ENCODE peak calls at places on chromosome 17, in four cellular contexts. E is CD8-positive, alpha-beta T cell; W is right cardiac atrium; Q is mesendoderm. H is an unnamed sample.

GRCh38 chr17:596763-597644 is 117.6 kb downstream of the VPS53 start:
- DNase-seq in W (no peak), E (no peak), Q (no peak), H (no peak)

GRCh38 chr17:1779571-1780074 is 17.8 kb downstream of the SERPINF1 start:
- DNase-seq in E (no peak), W (peak; percentile 85), Q (no peak), H (no peak)

GRCh38 chr17:64230551-64231408 is 32.3 kb downstream of the TEX2 start:
- DNase-seq in Q (no peak), W (no peak), E (no peak), H (no peak)

GRCh38 chr17:8918811-8919210 is 46.7 kb downstream of the PIK3R5 start:
- DNase-seq in Q (no peak), E (no peak), W (no peak), H (no peak)

GRCh38 chr17:70699408-70699807 is 530.1 kb downstream of the KCNJ2 start:
- DNase-seq in E (no peak), W (no peak), Q (no peak), H (no peak)

GRCh38 chr17:56592487-56593072 is 919 bp upstream of the NOG start:
- DNase-seq in E (peak; percentile 60), W (peak; percentile 50), Q (peak; percentile 87), H (peak; percentile 19)

GRCh38 chr17:2734939-2735338 is 14.5 kb downstream of the CCDC92B start:
- DNase-seq in E (no peak), Q (no peak), W (no peak), H (no peak)

GRCh38 chr17:82805823-82806222 is 34.0 kb downstream of the ZNF750 start:
- DNase-seq in Q (no peak), E (no peak), W (peak; percentile 12), H (no peak)

GRCh38 chr17:64984776-64985521 is 65.7 kb upstream of the LRRC37A3 start:
- DNase-seq in W (no peak), E (peak; percentile 30), Q (no peak), H (no peak)

GRCh38 chr17:64377769-64378282 is 12.8 kb downstream of the PECAM1 start:
- DNase-seq in Q (no peak), W (no peak), E (no peak), H (no peak)

GRCh38 chr17:75839942-75840778 is 4.0 kb downstream of the UNC13D start:
- DNase-seq in Q (no peak), W (no peak), E (no peak), H (no peak)

GRCh38 chr17:61467416-61468262 is 15.4 kb downstream of the TBX4 start:
- DNase-seq in E (no peak), Q (peak; percentile 78), W (peak; percentile 48), H (no peak)

GRCh38 chr17:68591583-68591982 is 9.6 kb downstream of the FAM20A start:
- DNase-seq in Q (peak; percentile 67), E (no peak), W (peak; percentile 43), H (peak; percentile 68)

GRCh38 chr17:76405967-76406647 is 21.7 kb downstream of the SPHK1 start:
- DNase-seq in Q (no peak), W (peak; percentile 78), E (no peak), H (peak; percentile 67)

GRCh38 chr17:64778367-64779290 is 116.5 kb upstream of the SMURF2 start:
- DNase-seq in E (no peak), Q (peak; percentile 56), W (peak; percentile 35), H (peak; percentile 57)

GRCh38 chr17:80290199-80290598 is 29.5 kb downstream of the RNF213 start:
- DNase-seq in E (no peak), Q (no peak), W (no peak), H (no peak)

GRCh38 chr17:50661795-50662391 is 27.2 kb downstream of the ABCC3 start:
- DNase-seq in W (peak; percentile 50), Q (peak; percentile 97), E (no peak), H (peak; percentile 67)

GRCh38 chr17:68421486-68421885 is 35.8 kb downstream of the WIPI1 start:
- DNase-seq in E (no peak), Q (no peak), W (no peak), H (no peak)

GRCh38 chr17:15263680-15264079 is 1.4 kb downstream of the PMP22 start:
- DNase-seq in W (no peak), Q (no peak), E (no peak), H (no peak)

GRCh38 chr17:55648086-55648485 is 74.6 kb downstream of the TMEM100 start:
- DNase-seq in Q (no peak), W (no peak), E (no peak), H (no peak)

GRCh38 chr17:41932821-41933389 is 2.5 kb downstream of the ODAD4 start:
- DNase-seq in Q (no peak), E (no peak), W (no peak), H (no peak)

GRCh38 chr17:68707032-68707431 is 105.9 kb upstream of the FAM20A start:
- DNase-seq in Q (no peak), E (no peak), W (no peak), H (no peak)

GRCh38 chr17:75471207-75471606 is 14.8 kb downstream of the TMEM94 start:
- DNase-seq in Q (no peak), W (no peak), E (no peak), H (no peak)

GRCh38 chr17:54270499-54270898 is 447.8 kb downstream of the KIF2B start:
- DNase-seq in Q (no peak), W (no peak), E (no peak), H (no peak)

GRCh38 chr17:43713494-43714162 is 45.0 kb downstream of the SOST start:
- DNase-seq in Q (peak; percentile 31), W (peak; percentile 45), E (no peak), H (peak; percentile 31)

GRCh38 chr17:59292174-59292523 is 39.3 kb upstream of the YPEL2 start:
- DNase-seq in E (no peak), W (no peak), Q (no peak), H (no peak)

GRCh38 chr17:66152756-66153155 is 39.2 kb downstream of the CEP112 start:
- DNase-seq in W (no peak), E (no peak), Q (no peak), H (no peak)

DNA sequence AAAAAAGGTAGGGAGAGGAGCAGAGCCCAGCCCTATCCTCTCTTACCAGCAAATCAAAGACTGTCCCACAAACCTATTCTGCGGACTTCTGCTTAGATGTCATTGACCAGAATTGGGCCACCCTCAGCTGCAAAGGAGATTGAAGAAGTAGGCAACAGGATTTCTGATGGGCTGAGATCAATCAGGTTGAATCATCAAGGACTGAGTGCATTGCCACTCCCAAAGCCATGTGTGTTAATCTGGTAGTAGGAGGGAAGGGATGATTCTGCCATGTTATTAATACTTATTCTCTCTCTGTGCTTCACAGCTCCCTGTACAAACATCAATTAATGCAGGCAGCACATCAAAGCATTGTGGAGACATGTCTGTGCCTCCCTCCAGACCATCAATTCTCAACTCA is 11.5 kb downstream of the LRRC3C start:
- DNase-seq in E (no peak), Q (no peak), W (no peak), H (no peak)
- H3K27ac ChIP-seq in E (no peak overlapping the region), Q (no peak overlapping the region), W (no peak overlapping the region), H (no peak overlapping the region)

DNA sequence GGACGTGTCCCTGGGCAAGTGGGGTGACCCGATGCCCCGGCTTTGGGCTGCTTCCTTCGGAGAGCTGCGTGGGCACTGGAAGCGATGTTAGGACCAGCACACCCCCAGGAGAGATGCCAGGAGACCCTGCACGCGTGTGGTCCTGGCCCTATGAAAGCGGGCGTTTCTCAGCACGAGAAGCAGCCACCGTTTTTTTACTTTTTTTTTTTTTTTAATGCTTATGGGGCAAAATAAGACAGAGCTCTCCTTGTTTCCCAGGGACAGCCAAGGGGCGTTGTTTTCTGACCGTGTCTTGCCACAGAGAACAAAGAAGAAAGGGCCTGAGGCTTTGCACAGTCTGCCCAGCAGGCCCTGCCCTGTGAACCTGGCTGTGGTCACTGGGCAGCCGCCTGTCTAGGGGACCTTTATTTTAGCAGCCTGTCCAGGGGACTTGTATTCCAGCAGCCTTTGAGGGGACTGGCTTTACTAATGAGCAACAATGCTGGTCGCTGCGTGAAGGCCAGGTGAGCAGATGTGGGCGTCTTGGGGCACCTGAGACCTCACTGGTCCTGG is 996 bp downstream of the SLC25A10 start:
- DNase-seq in W (no peak), E (no peak), Q (no peak), H (peak; percentile 60)
- H3K27ac ChIP-seq in W (no peak overlapping the region), E (no peak overlapping the region), Q (no peak overlapping the region), H (peak overlapping the region; percentile 81)

GRCh38 chr17:28320215-28321061 is 1.4 kb downstream of the TMEM97 start:
- DNase-seq in E (no peak), W (no peak), Q (no peak), H (no peak)
- H3K27ac ChIP-seq in E (no peak overlapping the region), W (no peak overlapping the region), Q (no peak overlapping the region), H (no peak overlapping the region)

GRCh38 chr17:31597646-31598387 is 206.3 kb downstream of the RAB11FIP4 start:
- DNase-seq in W (no peak), Q (no peak), E (no peak), H (no peak)

GRCh38 chr17:31595666-31596381 is 204.3 kb downstream of the RAB11FIP4 start:
- DNase-seq in Q (peak; percentile 66), E (no peak), W (no peak), H (no peak)

GRCh38 chr17:31598388-31598760 is 206.9 kb downstream of the RAB11FIP4 start:
- DNase-seq in Q (no peak), E (no peak), W (no peak), H (no peak)

GRCh38 chr17:31596382-31597323 is 205.2 kb downstream of the RAB11FIP4 start:
- DNase-seq in Q (peak; percentile 94), E (no peak), W (peak; percentile 78), H (peak; percentile 66)

GRCh38 chr17:31598921-31599571 is 207.6 kb downstream of the RAB11FIP4 start:
- DNase-seq in Q (no peak), W (no peak), E (no peak), H (no peak)
- H3K27ac ChIP-seq in Q (no peak overlapping the region), W (no peak overlapping the region), E (no peak overlapping the region), H (no peak overlapping the region)

DNA sequence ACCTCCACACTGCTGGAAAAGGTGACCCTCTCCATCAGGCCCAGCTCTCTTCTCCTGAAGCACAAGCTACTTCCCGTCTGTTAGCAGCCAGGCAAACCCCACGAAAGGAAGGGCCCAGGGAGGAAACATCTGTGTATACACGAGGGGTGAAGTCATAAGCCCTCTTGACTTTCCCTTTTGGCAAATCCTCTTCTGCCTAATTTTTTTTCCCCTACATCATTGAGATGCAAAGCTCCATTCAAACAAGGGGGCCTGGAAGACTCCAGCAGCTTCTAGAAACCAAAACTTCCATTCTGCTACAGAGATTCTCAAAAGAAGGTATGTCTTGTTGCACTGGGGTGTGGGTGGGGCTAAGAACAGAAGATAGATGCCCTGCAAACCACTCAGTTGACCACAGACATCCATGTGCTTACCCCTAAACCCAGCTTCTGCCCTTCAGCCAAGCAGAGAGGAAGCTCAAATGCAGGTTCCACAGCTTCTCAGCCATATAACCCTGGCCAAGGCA is 145.6 kb upstream of the RCVRN start:
- DNase-seq in Q (no peak), E (no peak), W (peak; percentile 57), H (no peak)
- H3K27ac ChIP-seq in Q (no peak overlapping the region), E (no peak overlapping the region), W (peak overlapping the region; percentile 71), H (no peak overlapping the region)

GRCh38 chr17:4215882-4216411 is 47.8 kb downstream of the ANKFY1 start:
- DNase-seq in Q (no peak), E (no peak), W (no peak), H (no peak)
- H3K27ac ChIP-seq in Q (no peak overlapping the region), E (no peak overlapping the region), W (no peak overlapping the region), H (no peak overlapping the region)